ENCODE peak calls at places on chromosomes 2 and 18, in six cellular contexts. R is GM06990, Z is colonic mucosa, V is GM10248, M is Calu3, U is neural crest cell. L is an unnamed sample.

GRCh38 chr18:6487968-6488367 is 73.3 kb upstream of the L3MBTL4 start:
- DNase-seq in Z (no peak), R (no peak), U (no peak), M (no peak), V (no peak), L (no peak)

GRCh38 chr2:45191972-45192371 is 182.7 kb upstream of the SIX2 start:
- DNase-seq in R (no peak), M (no peak), Z (no peak), V (no peak), U (no peak), L (no peak)

GRCh38 chr2:185757356-185757755 is 18.8 kb downstream of the FSIP2 start:
- DNase-seq in R (no peak), V (no peak), Z (no peak), U (no peak), M (no peak), L (no peak)

GRCh38 chr2:33723322-33723721 is 124.2 kb upstream of the FAM98A start:
- DNase-seq in U (no peak), R (no peak), M (no peak), V (no peak), Z (no peak), L (no peak)

GRCh38 chr2:113822087-113822805 is 65.8 kb upstream of the SLC35F5 start:
- DNase-seq in R (no peak), U (no peak), V (no peak), Z (no peak), M (no peak), L (no peak)

GRCh38 chr18:35637226-35637625 is 55.7 kb downstream of the GALNT1 start:
- DNase-seq in R (no peak), Z (no peak), M (no peak), V (no peak), U (no peak), L (no peak)

GRCh38 chr2:75604479-75604878 is 42.1 kb upstream of the MRPL19 start:
- DNase-seq in V (no peak), M (no peak), R (no peak), U (no peak), Z (no peak), L (no peak)

GRCh38 chr2:42794271-42795046 is 2.1 kb upstream of the HAAO start:
- DNase-seq in M (peak), U (peak), V (no peak), R (peak), Z (no peak), L (peak)

GRCh38 chr18:75005622-75006021 is 203.3 kb downstream of the PTGR3 start:
- DNase-seq in Z (no peak), U (no peak), M (no peak), V (no peak), R (no peak), L (no peak)

GRCh38 chr2:46177461-46178089 is 119.6 kb upstream of the EPAS1 start:
- DNase-seq in U (no peak), V (no peak), M (no peak), Z (no peak), R (no peak), L (no peak)

GRCh38 chr2:72949642-72950041 is 32.3 kb downstream of the EMX1 start:
- DNase-seq in R (no peak), V (no peak), Z (no peak), M (no peak), U (no peak), L (no peak)

GRCh38 chr2:6183231-6183630 is 491.0 kb downstream of the SOX11 start:
- DNase-seq in V (no peak), R (no peak), Z (no peak), U (no peak), M (no peak), L (no peak)

GRCh38 chr2:172403881-172404470 is 23.4 kb upstream of the ITGA6 start:
- DNase-seq in R (no peak), M (no peak), Z (no peak), V (no peak), U (no peak), L (no peak)

GRCh38 chr2:165870346-165870745 is 76.3 kb upstream of the GALNT3 start:
- DNase-seq in V (no peak), U (no peak), M (no peak), Z (no peak), R (no peak), L (no peak)

GRCh38 chr18:28831476-28831875 is 654.5 kb upstream of the CDH2 start:
- DNase-seq in M (no peak), V (no peak), R (no peak), Z (no peak), U (no peak), L (no peak)

GRCh38 chr2:215693269-215693998 is 257.6 kb upstream of the FN1 start:
- DNase-seq in V (no peak), M (peak), R (no peak), Z (no peak), U (no peak), L (no peak)

GRCh38 chr2:74534411-74534810 is 4.7 kb downstream of the HTRA2 start:
- DNase-seq in R (no peak), U (no peak), V (no peak), M (no peak), Z (no peak), L (no peak)

GRCh38 chr2:177273456-177273855 is 8.9 kb upstream of the NFE2L2 start:
- DNase-seq in Z (peak), M (no peak), R (no peak), V (no peak), U (no peak), L (no peak)

GRCh38 chr2:102010767-102011351 is 19.1 kb downstream of the IL1R2 start:
- DNase-seq in V (no peak), M (no peak), R (no peak), Z (no peak), U (no peak), L (no peak)

GRCh38 chr2:118013221-118013723 is 598 bp downstream of the CCDC93 start:
- DNase-seq in R (peak), U (peak), V (peak), M (peak), Z (peak), L (peak)
- TF ChIP-seq CTCF in R (peak), U (no peak), V (no peak), M (no peak), Z (no peak), L (no peak)

DNA sequence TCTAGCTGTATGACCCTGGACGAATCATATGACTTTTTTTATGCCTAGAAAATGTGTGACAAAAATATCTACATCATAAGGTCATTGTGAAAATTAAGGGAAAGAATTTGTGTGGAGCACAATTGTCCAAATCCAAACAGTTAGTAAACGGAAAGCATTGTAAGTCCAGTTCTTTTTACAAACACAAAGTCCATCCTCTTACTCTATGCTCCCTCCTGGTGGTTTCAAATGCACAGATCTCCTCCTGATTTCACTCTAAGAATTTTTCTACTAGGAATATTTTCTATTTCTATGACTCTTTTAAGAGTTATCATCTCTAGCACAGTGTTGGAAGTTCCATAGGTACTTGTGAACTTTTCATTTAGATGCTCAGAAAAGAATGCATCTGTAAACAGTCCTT is 125.2 kb upstream of the ARL5A start:
- DNase-seq in U (no peak), Z (no peak), V (no peak), R (no peak), M (no peak), L (no peak)
- TF ChIP-seq CTCF in U (peak), Z (no peak), V (no peak), R (no peak), M (no peak), L (peak)

DNA sequence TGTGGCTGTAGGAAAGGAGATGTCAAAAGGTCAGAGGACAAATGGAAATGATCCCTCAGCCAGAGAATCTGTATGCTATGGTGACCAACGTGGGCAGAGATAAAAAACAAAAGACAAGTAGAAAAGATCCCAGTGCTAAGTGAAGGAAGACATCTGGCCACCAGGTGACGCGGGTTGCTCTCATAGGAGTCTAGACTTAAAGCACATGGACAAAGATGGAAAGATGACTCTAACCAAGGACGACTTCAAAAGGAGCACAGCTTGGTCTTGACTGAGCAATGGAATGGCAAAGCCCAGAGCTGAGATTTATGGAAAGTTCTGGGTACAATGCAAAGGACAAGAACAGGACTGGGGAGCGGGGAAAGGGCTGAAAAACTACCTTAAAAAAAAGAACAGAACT is 96.8 kb downstream of the CLIP4 start:
- DNase-seq in Z (no peak), U (no peak), V (no peak), M (no peak), R (no peak), L (no peak)
- TF ChIP-seq CTCF in Z (no peak), U (peak), V (no peak), M (no peak), R (no peak), L (peak)

DNA sequence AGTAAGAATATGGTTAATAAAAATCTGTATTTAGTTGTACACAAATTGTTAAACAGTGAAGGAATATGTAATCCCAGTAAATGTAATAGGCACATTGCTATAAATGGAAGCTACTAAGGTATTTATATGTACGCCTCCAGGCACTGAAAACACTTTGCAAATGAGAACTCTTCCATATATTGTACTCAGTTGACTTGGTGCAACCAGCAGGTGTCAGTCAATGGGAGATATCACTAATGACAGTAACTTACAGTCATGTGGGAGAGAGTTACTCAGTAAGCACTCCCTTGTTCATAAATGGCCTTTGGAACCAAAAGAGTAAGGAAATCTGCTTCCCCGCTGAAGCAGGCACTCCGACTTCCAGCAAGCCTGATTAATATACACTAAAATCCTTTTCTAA is 5.9 kb downstream of the MDH1 start:
- DNase-seq in V (no peak), Z (no peak), U (no peak), R (no peak), M (no peak), L (no peak)
- TF ChIP-seq CTCF in V (no peak), Z (no peak), U (no peak), R (peak), M (no peak), L (no peak)

GRCh38 chr2:13583609-13584008 is 866.9 kb downstream of the TRIB2 start:
- DNase-seq in U (no peak), V (no peak), Z (no peak), R (no peak), M (no peak), L (no peak)

GRCh38 chr2:13584020-13584419 is 867.3 kb downstream of the TRIB2 start:
- DNase-seq in Z (no peak), U (no peak), R (no peak), V (no peak), M (no peak), L (no peak)

GRCh38 chr2:13585732-13586131 is 869.0 kb downstream of the TRIB2 start:
- DNase-seq in R (no peak), Z (no peak), M (no peak), U (no peak), V (no peak), L (no peak)

GRCh38 chr2:13578547-13578946 is 861.8 kb downstream of the TRIB2 start:
- DNase-seq in Z (no peak), R (no peak), M (no peak), V (no peak), U (no peak), L (no peak)

GRCh38 chr2:13581471-13581870 is 864.7 kb downstream of the TRIB2 start:
- DNase-seq in U (peak), V (no peak), R (no peak), Z (no peak), M (no peak), L (no peak)
- TF ChIP-seq CTCF in U (peak), V (no peak), R (no peak), Z (no peak), M (no peak), L (no peak)

DNA sequence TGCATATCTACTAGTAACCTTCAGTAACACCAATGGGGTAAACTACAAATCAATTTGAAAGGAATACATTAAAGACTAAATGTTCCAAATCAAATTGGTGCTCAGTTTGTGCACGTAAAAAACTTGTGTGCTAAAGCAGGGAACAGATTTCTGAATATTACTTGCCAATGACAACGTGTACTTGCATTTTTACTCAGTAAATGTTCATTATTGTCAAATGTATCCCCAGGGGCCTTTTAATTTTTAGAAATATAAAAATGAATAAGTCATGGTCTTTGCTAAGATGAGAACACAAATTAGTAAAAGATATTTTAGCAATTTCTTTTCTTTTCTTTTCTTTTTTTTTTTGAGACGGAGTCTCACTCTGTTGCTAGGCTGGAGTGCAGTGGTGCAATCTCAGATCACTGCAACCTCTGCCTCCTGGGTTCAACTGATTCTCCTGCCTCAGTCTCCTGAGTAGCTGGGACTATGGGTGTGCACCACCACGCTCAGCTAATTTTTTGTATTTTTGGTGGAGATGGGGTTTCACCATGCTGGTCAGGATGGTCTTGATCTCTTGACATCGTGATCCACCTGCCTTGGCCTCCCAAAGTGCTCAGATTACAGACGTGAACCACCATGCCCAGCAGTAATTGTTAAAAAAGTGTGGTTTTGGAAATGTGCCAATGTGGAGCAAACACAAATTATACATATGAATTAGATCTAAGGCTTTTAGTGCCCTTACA is 52.6 kb downstream of the PMAIP1 start:
- DNase-seq in V (no peak), R (no peak), M (no peak), Z (no peak), U (no peak), L (no peak)
- TF ChIP-seq CTCF in V (no peak), R (no peak), M (no peak), Z (no peak), U (no peak), L (no peak)

GRCh38 chr2:224363281-224363680 is 38.6 kb downstream of the FAM124B start:
- DNase-seq in R (no peak), M (no peak), Z (no peak), V (no peak), U (no peak), L (no peak)
- TF ChIP-seq CTCF in R (no peak), M (no peak), Z (peak), V (no peak), U (no peak), L (no peak)

GRCh38 chr2:239942090-239942489 is 83.1 kb downstream of the NDUFA10 start:
- DNase-seq in Z (no peak), R (no peak), M (no peak), V (no peak), U (no peak), L (no peak)

GRCh38 chr2:239944706-239945551 is 80.2 kb downstream of the NDUFA10 start:
- DNase-seq in V (peak), Z (no peak), R (peak), U (no peak), M (no peak), L (no peak)

GRCh38 chr2:239943571-239943970 is 81.6 kb downstream of the NDUFA10 start:
- DNase-seq in V (no peak), Z (no peak), M (no peak), U (no peak), R (no peak), L (no peak)

GRCh38 chr2:239942871-239943311 is 82.3 kb downstream of the NDUFA10 start:
- DNase-seq in M (no peak), U (no peak), Z (no peak), R (no peak), V (no peak), L (no peak)

DNA sequence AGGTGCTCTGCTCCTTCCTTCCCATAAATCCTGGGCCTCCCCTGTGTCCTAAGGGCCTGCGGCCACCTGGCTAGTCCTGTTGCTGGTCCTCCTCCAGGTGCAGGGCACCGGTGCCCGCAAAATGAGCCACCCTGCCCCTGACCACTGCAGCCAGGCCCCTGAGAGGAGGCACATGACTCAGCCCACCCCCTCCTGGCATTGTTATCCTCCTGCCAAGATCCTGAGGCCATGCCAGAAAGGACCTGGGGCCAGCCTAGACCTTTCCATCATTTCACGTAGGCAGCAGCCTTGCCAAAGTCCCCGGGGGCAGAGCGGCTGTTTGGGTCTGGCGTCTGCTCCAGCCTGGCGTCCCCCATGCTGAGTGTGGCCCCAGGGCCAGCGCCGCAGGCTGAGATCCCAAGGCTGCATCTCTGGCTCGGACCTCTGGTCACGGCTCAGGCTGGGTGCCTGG is 81.1 kb downstream of the NDUFA10 start:
- DNase-seq in M (no peak), Z (no peak), R (no peak), U (no peak), V (no peak), L (no peak)
- TF ChIP-seq CTCF in M (no peak), Z (no peak), R (no peak), U (no peak), V (no peak), L (no peak)

GRCh38 chr2:169928463-169928864 is 101.2 kb downstream of the UBR3 start:
- DNase-seq in Z (no peak), U (no peak), M (peak), V (peak), R (peak), L (no peak)

DNA sequence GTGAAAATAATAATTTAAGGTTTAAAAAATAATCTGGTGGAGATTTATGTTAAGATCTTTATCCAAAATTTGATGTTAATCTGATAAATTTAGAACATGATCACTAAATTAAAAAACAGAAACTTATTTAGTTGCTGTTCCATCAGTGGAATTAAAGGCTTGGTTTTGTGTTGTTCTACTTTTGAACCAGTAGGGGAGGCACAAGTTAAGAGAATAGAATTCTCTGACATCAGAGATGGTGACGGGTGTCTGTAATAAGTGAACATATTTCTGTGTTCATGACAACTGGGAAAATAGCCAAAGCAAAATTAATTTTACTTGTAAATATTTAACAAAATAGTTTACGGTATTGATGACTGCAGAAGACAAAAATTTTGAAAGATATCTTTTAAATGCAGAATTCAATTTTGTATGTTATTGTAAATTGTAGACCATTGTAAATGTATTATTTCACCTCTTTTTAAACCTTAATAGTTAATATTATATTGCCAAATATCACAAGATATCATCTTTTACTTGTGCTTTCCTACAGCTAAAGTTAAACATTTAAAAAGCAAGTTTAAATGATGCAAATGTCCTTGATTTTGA is 106.0 kb downstream of the UBR3 start:
- DNase-seq in Z (no peak), U (no peak), R (no peak), V (peak), M (no peak), L (no peak)
- TF ChIP-seq CTCF in Z (peak), U (peak), R (peak), V (peak), M (no peak), L (peak)

GRCh38 chr2:86298411-86299390 is 38.7 kb downstream of the REEP1 start:
- DNase-seq in M (no peak), V (no peak), U (no peak), Z (no peak), R (no peak), L (no peak)
- TF ChIP-seq CTCF in M (no peak), V (no peak), U (peak), Z (no peak), R (no peak), L (no peak)

L was measured in osteocyte.